ENCODE peak calls at places on chromosomes 11 and 22, in five cellular contexts. H is mesendoderm; M is right lobe of liver; J is posterior vena cava; Z is stimulated activated CD4-positive, alpha-beta T cell treated with anti-CD3 and anti-CD28 coated beads, Interleukin-4, amount 100 ng/mL, for 4 hours. R is an unnamed sample.

GRCh38 chr11:101584651-101585050 is 844 bp upstream of the TRPC6 start:
- DNase-seq in J (no peak), H (no peak), M (no peak), Z (no peak), R (no peak)

GRCh38 chr11:133724116-133724515 is 121.2 kb downstream of the SPATA19 start:
- DNase-seq in H (no peak), Z (no peak), J (no peak), M (no peak), R (no peak)

GRCh38 chr11:61731211-61731955 is 21.1 kb upstream of the MYRF start:
- DNase-seq in J (no peak), Z (no peak), M (no peak), H (no peak), R (no peak)

GRCh38 chr11:119085523-119085878 is 820 bp downstream of the HMBS start:
- DNase-seq in H (no peak), J (no peak), Z (peak), M (no peak), R (no peak)

GRCh38 chr11:112932593-112932992 is 28.6 kb upstream of the NCAM1 start:
- DNase-seq in J (no peak), H (no peak), Z (no peak), M (no peak), R (no peak)

GRCh38 chr11:60781286-60782044 is 3.7 kb upstream of the MS4A10 start:
- DNase-seq in J (peak), Z (no peak), H (no peak), M (no peak), R (no peak)

GRCh38 chr11:123776160-123776559 is 21.8 kb upstream of the OR6X1 start:
- DNase-seq in H (no peak), J (no peak), Z (no peak), M (no peak), R (no peak)

GRCh38 chr11:106879029-106879428 is 139.2 kb downstream of the GUCY1A2 start:
- DNase-seq in Z (no peak), M (no peak), H (no peak), J (no peak), R (no peak)

GRCh38 chr11:119897576-119897975 is 168.6 kb upstream of the NECTIN1 start:
- DNase-seq in Z (no peak), H (no peak), M (no peak), J (peak), R (no peak)

GRCh38 chr11:94831529-94831928 is 63.4 kb downstream of the AMOTL1 start:
- DNase-seq in Z (no peak), M (no peak), H (no peak), J (no peak), R (no peak)

GRCh38 chr11:132258865-132259264 is 888.5 kb downstream of the NTM start:
- DNase-seq in M (no peak), H (no peak), Z (no peak), J (no peak), R (no peak)

GRCh38 chr22:19011075-19011474 is 75.0 kb upstream of the PRODH start:
- DNase-seq in H (no peak), J (no peak), Z (no peak), M (no peak), R (no peak)

GRCh38 chr11:34067383-34068065 is 16.0 kb downstream of the CAPRIN1 start:
- DNase-seq in Z (no peak), M (no peak), H (no peak), J (no peak), R (peak)

GRCh38 chr11:69337211-69337721 is 43.3 kb downstream of the MYEOV start:
- DNase-seq in J (no peak), Z (peak), M (no peak), H (no peak), R (peak)

GRCh38 chr22:29148036-29148435 is 57.7 kb upstream of the EMID1 start:
- DNase-seq in Z (no peak), H (no peak), J (peak), M (no peak), R (no peak)

GRCh38 chr11:103794262-103794661 is 242.2 kb upstream of the DDI1 start:
- DNase-seq in H (no peak), J (no peak), Z (no peak), M (no peak), R (no peak)

GRCh38 chr11:20000393-20001134 is 159.7 kb downstream of the DBX1 start:
- DNase-seq in Z (no peak), J (no peak), H (peak), M (peak), R (no peak)

GRCh38 chr11:94602430-94603372 is 35.5 kb downstream of the PIWIL4 start:
- DNase-seq in Z (peak), H (peak), J (no peak), M (peak), R (no peak)

GRCh38 chr11:61800331-61801281 is 7.9 kb downstream of the FEN1 start:
- DNase-seq in Z (no peak), M (no peak), J (no peak), H (no peak), R (no peak)

GRCh38 chr11:63599211-63600122 is 14.8 kb downstream of the PLAAT3 start:
- DNase-seq in H (peak), M (no peak), Z (no peak), J (peak), R (no peak)

GRCh38 chr11:93639548-93639947 is 21.9 kb upstream of the CEP295 start:
- DNase-seq in J (no peak), Z (no peak), M (no peak), H (no peak), R (no peak)

GRCh38 chr11:131297441-131297840 is 73.0 kb upstream of the NTM start:
- DNase-seq in Z (no peak), H (no peak), M (no peak), J (no peak), R (no peak)

GRCh38 chr11:36840378-36840777 is 242.3 kb upstream of the RAG2 start:
- DNase-seq in J (no peak), H (no peak), M (no peak), Z (no peak), R (no peak)

GRCh38 chr22:23236440-23237139 is 56.3 kb downstream of the BCR start:
- DNase-seq in Z (no peak), H (no peak), J (no peak), M (no peak), R (no peak)

GRCh38 chr22:38401336-38402084 is 53.5 kb downstream of the KCNJ4 start:
- DNase-seq in M (peak), Z (no peak), J (peak), H (no peak), R (no peak)

GRCh38 chr11:115215694-115216615 is 288.3 kb downstream of the CADM1 start:
- DNase-seq in J (no peak), Z (no peak), H (peak), M (no peak), R (no peak)

GRCh38 chr22:17314472-17314871 is 54.8 kb upstream of the CECR2 start:
- DNase-seq in J (peak), H (no peak), Z (no peak), M (no peak), R (no peak)

GRCh38 chr11:34721646-34722045 is 100.8 kb downstream of the EHF start:
- DNase-seq in J (no peak), Z (no peak), M (no peak), H (no peak), R (no peak)

GRCh38 chr11:24781288-24781687 is 284.4 kb downstream of the LUZP2 start:
- DNase-seq in M (no peak), Z (no peak), J (no peak), H (no peak), R (no peak)

R was measured in germinal center.